ENCODE peak calls at places on chromosomes 3 and 15, in eight cellular contexts. N, F, L, P, G, C, U and I are unnamed samples.

GRCh38 chr3:119257111-119257510 is 16.4 kb upstream of the B4GALT4 start:
- DNase-seq in U (no peak), L (no peak), G (no peak), N (no peak), F (no peak), C (no peak), P (no peak), I (no peak)

GRCh38 chr3:61559108-61559731 is 2.2 kb upstream of the PTPRG start:
- DNase-seq in C (no peak), L (no peak), N (no peak), G (no peak), U (peak), F (no peak), P (no peak), I (no peak)

GRCh38 chr3:152031321-152031720 is 157.9 kb downstream of the SUCNR1 start:
- DNase-seq in G (no peak), C (no peak), P (no peak), N (no peak), F (no peak), U (no peak), L (no peak), I (no peak)

GRCh38 chr3:184240384-184241140 is 8.2 kb downstream of the ALG3 start:
- DNase-seq in L (no peak), C (no peak), U (peak), N (no peak), G (no peak), F (no peak), P (no peak), I (no peak)

GRCh38 chr3:21216598-21216997 is 534.4 kb downstream of the ZNF385D start:
- DNase-seq in N (no peak), C (no peak), G (no peak), L (no peak), U (peak), F (no peak), P (no peak), I (no peak)

GRCh38 chr15:36950371-36950770 is 150.0 kb downstream of the MEIS2 start:
- DNase-seq in L (no peak), N (no peak), F (no peak), P (no peak), U (no peak), C (no peak), G (no peak), I (no peak)

GRCh38 chr15:90358124-90359033 is 6.3 kb downstream of the ZNF774 start:
- DNase-seq in C (no peak), G (no peak), L (no peak), U (no peak), F (no peak), N (no peak), P (no peak), I (no peak)

GRCh38 chr3:187673012-187673411 is 2.8 kb upstream of the SST start:
- DNase-seq in L (no peak), G (no peak), N (no peak), C (no peak), P (no peak), U (peak), F (no peak), I (no peak)

GRCh38 chr3:30098206-30098605 is 508.2 kb upstream of the TGFBR2 start:
- DNase-seq in P (no peak), G (no peak), C (no peak), L (no peak), U (no peak), F (no peak), N (no peak), I (no peak)

GRCh38 chr3:78994174-78995027 is 773.4 kb downstream of the ROBO1 start:
- DNase-seq in F (no peak), G (no peak), U (no peak), P (no peak), C (no peak), N (no peak), L (no peak), I (no peak)

GRCh38 chr15:29924750-29925149 is 102.5 kb upstream of the TJP1 start:
- DNase-seq in P (no peak), C (peak), F (peak), N (no peak), G (no peak), U (peak), L (peak), I (no peak)

GRCh38 chr3:44136421-44136820 is 105.3 kb upstream of the TOPAZ1 start:
- DNase-seq in F (no peak), L (no peak), U (no peak), N (no peak), P (no peak), G (no peak), C (no peak), I (no peak)

GRCh38 chr15:26891448-26891881 is 24.6 kb downstream of the GABRA5 start:
- DNase-seq in U (peak), N (peak), F (no peak), L (peak), P (peak), C (no peak), G (no peak), I (peak)

GRCh38 chr15:29765898-29766537 is 56.2 kb downstream of the TJP1 start:
- DNase-seq in L (no peak), P (peak), F (no peak), G (no peak), N (no peak), C (no peak), U (no peak), I (no peak)

GRCh38 chr3:160157321-160157720 is 67.9 kb upstream of the C3orf80 start:
- DNase-seq in N (no peak), L (no peak), F (no peak), U (no peak), G (no peak), C (no peak), P (no peak), I (no peak)

GRCh38 chr15:66723826-66724731 is 22.0 kb downstream of the SMAD6 start:
- DNase-seq in N (no peak), F (no peak), L (no peak), P (no peak), C (peak), G (no peak), U (peak), I (no peak)

GRCh38 chr3:138941259-138941885 is 5.6 kb downstream of the FOXL2 start:
- DNase-seq in C (peak), L (no peak), G (no peak), U (peak), P (no peak), N (no peak), F (peak), I (no peak)

GRCh38 chr3:172410702-172411477 is 37.4 kb downstream of the GHSR start:
- DNase-seq in G (no peak), C (no peak), P (no peak), F (no peak), U (no peak), L (no peak), N (no peak), I (no peak)

GRCh38 chr3:42741796-42742195 is 31.3 kb downstream of the CCDC13 start:
- DNase-seq in L (no peak), G (no peak), C (no peak), U (no peak), F (no peak), P (no peak), N (peak), I (no peak)

GRCh38 chr3:45225465-45226205 is 452 bp downstream of the TMEM158 start:
- DNase-seq in G (no peak), N (no peak), C (no peak), L (no peak), P (no peak), F (no peak), U (no peak), I (no peak)

GRCh38 chr15:68699881-68700394 is 120.8 kb downstream of the ANP32A start:
- DNase-seq in G (peak), U (no peak), F (no peak), N (no peak), P (no peak), C (no peak), L (no peak), I (no peak)

GRCh38 chr3:9028134-9028533 is 64.9 kb upstream of the RAD18 start:
- DNase-seq in P (peak), C (peak), F (peak), L (peak), N (peak), G (peak), U (peak), I (peak)

GRCh38 chr15:77440378-77440999 is 19.8 kb downstream of the HMG20A start:
- DNase-seq in F (no peak), P (no peak), U (peak), G (no peak), L (no peak), N (no peak), C (no peak), I (no peak)

GRCh38 chr15:33021806-33022389 is 172.6 kb downstream of the FMN1 start:
- DNase-seq in C (peak), U (peak), N (no peak), P (peak), G (no peak), L (no peak), F (no peak), I (no peak)

GRCh38 chr3:111720681-111721380 is 125.7 kb upstream of the ZBED2 start:
- DNase-seq in F (no peak), P (no peak), N (no peak), U (no peak), L (no peak), G (no peak), C (no peak), I (no peak)

GRCh38 chr3:171125010-171125409 is 98.5 kb upstream of the SLC2A2 start:
- DNase-seq in G (no peak), P (no peak), U (peak), F (no peak), L (no peak), C (no peak), N (no peak), I (no peak)

GRCh38 chr3:157201648-157202278 is 41.8 kb upstream of the CCNL1 start:
- DNase-seq in N (no peak), U (peak), F (no peak), G (no peak), P (no peak), C (no peak), L (peak), I (no peak)

GRCh38 chr15:77358545-77359240 is 61.2 kb downstream of the PEAK1 start:
- DNase-seq in G (no peak), F (no peak), U (no peak), N (no peak), L (no peak), P (no peak), C (no peak), I (no peak)

GRCh38 chr3:51943451-51944391 is 1.6 kb downstream of the PARP3 start:
- DNase-seq in C (no peak), G (peak), U (no peak), F (peak), N (peak), L (no peak), P (no peak), I (no peak)

GRCh38 chr3:189304465-189305341 is 132.9 kb downstream of the TPRG1 start:
- DNase-seq in N (no peak), C (no peak), G (no peak), F (no peak), L (no peak), P (no peak), U (no peak), I (no peak)

GRCh38 chr15:77481670-77482069 is 61.0 kb downstream of the HMG20A start:
- DNase-seq in U (peak), L (peak), C (no peak), F (no peak), N (no peak), G (no peak), P (no peak), I (no peak)

GRCh38 chr3:122615303-122615702 is 37.9 kb downstream of the PARP15 start:
- DNase-seq in U (peak), P (no peak), G (no peak), F (no peak), C (no peak), N (no peak), L (peak), I (no peak)

GRCh38 chr3:159191454-159191853 is 389.6 kb downstream of the MFSD1 start:
- DNase-seq in U (peak), P (no peak), F (no peak), G (no peak), N (no peak), C (no peak), L (peak), I (no peak)

GRCh38 chr3:65334045-65334665 is 646.4 kb upstream of the ADAMTS9 start:
- DNase-seq in G (no peak), N (no peak), C (no peak), P (peak), F (no peak), L (peak), U (no peak), I (no peak)

GRCh38 chr15:29324746-29325145 is 55.1 kb upstream of the NSMCE3 start:
- DNase-seq in C (no peak), L (no peak), P (no peak), N (no peak), U (no peak), G (no peak), F (no peak), I (no peak)

GRCh38 chr3:134803051-134803505 is 8.0 kb downstream of the EPHB1 start:
- DNase-seq in N (no peak), U (no peak), G (no peak), P (no peak), C (no peak), F (no peak), L (no peak), I (no peak)

GRCh38 chr3:57680046-57680445 is 12.8 kb downstream of the DENND6A start:
- DNase-seq in L (no peak), U (no peak), F (no peak), N (no peak), C (no peak), P (no peak), G (no peak), I (no peak)

GRCh38 chr3:57681691-57682090 is 11.2 kb downstream of the DENND6A start:
- DNase-seq in C (no peak), F (no peak), L (no peak), N (no peak), G (no peak), P (no peak), U (no peak), I (no peak)

GRCh38 chr3:57683286-57683685 is 9.6 kb downstream of the DENND6A start:
- DNase-seq in F (no peak), G (no peak), U (no peak), N (no peak), L (no peak), P (no peak), C (no peak), I (no peak)

DNA sequence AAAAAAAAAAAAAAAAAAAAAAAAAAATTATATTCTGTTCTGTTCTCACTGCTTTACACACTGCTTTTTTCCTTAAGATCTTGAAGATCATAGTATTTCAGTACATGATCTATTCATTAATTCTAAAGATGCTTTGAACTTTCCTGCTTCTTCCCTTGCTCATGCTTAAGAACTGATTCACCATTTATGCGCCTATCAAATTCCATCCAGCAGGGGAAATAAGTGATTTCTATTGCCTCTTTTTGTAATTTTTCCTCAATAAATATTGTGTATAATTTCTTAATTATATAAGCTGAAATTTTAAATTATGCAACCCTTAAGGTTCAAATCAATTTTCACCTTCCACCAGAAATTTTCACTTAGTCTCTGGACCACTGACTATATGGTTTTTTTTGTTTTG is 10.6 kb downstream of the DENND6A start:
- DNase-seq in C (no peak), N (no peak), G (no peak), L (no peak), F (no peak), P (no peak), U (peak), I (no peak)
- TF ChIP-seq CTCF in C (peak), N (no peak), G (no peak), L (peak), F (no peak), P (no peak), U (peak), I (no peak)

GRCh38 chr3:127342735-127343134 is 54.9 kb upstream of the PRR20G start:
- DNase-seq in U (no peak), F (no peak), N (no peak), G (no peak), P (no peak), L (no peak), C (no peak), I (no peak)
- TF ChIP-seq CTCF in U (no peak), F (no peak), N (no peak), G (no peak), P (no peak), L (no peak), C (peak), I (no peak)

DNA sequence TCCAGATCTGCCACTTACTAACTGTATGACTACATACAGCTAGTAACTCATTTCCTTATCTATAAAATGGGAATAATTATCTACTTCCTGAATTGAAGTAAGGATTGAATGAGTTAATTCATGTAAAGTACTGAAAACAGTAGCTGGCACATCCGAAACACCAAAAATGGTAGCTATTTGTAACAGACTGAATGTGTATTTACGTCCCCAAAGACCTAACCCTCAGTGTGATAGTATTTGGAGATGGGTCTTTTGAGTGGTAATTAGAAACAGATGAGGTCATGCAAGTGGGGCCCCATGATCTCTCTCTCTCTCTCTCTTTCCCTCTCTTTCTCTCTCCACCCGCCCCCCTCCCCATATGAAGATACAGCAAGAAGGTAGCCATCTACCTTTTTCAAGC is 146.2 kb downstream of the PLCH1 start:
- DNase-seq in C (no peak), N (no peak), L (no peak), U (no peak), G (no peak), P (no peak), F (no peak), I (no peak)
- TF ChIP-seq CTCF in C (no peak), N (no peak), L (no peak), U (no peak), G (no peak), P (no peak), F (no peak), I (no peak)

GRCh38 chr3:66416556-66417304 is 84.1 kb downstream of the LRIG1 start:
- DNase-seq in C (no peak), N (no peak), F (no peak), G (no peak), U (no peak), P (no peak), L (no peak), I (no peak)

GRCh38 chr3:66414846-66415245 is 86.0 kb downstream of the LRIG1 start:
- DNase-seq in P (no peak), N (no peak), U (no peak), F (no peak), G (no peak), C (no peak), L (no peak), I (no peak)

GRCh38 chr3:66419053-66419440 is 81.8 kb downstream of the LRIG1 start:
- DNase-seq in N (no peak), P (no peak), U (no peak), F (no peak), C (no peak), G (no peak), L (no peak), I (no peak)

GRCh38 chr3:66415867-66416428 is 84.9 kb downstream of the LRIG1 start:
- DNase-seq in P (no peak), L (no peak), C (no peak), U (no peak), F (no peak), N (no peak), G (no peak), I (no peak)

GRCh38 chr3:66418432-66419052 is 82.3 kb downstream of the LRIG1 start:
- DNase-seq in L (no peak), U (no peak), F (peak), C (no peak), P (no peak), N (no peak), G (peak), I (no peak)
- TF ChIP-seq CTCF in L (no peak), U (no peak), F (peak), C (no peak), P (no peak), N (no peak), G (no peak), I (no peak)

DNA sequence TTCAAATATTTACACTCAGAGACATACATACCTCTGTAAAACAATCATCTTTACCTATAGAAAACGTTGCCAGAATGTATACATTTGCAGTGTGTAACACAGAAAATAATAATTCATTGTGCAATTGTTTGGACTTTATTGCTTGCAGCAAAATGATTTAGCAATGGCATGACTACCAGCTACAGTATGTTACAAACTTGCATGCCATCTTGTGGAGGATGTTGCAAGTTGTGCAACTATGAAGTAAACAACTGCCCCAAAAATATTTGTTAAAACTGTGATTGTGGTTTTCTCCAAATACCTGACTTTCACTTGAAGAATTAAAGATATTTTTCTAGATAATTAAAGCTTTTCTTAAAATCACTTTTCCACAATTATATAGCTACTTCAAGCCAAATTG is 27.1 kb upstream of the C3orf49 start:
- DNase-seq in F (no peak), U (peak), L (peak), C (no peak), N (no peak), G (no peak), P (no peak), I (no peak)
- TF ChIP-seq CTCF in F (peak), U (peak), L (peak), C (peak), N (no peak), G (no peak), P (peak), I (no peak)

GRCh38 chr15:94070341-94071275 is 160.8 kb upstream of the MCTP2 start:
- DNase-seq in P (no peak), U (peak), F (no peak), L (no peak), C (no peak), N (no peak), G (peak), I (no peak)
- TF ChIP-seq CTCF in P (no peak), U (peak), F (no peak), L (no peak), C (no peak), N (no peak), G (no peak), I (no peak)

GRCh38 chr3:148880681-148881080 is 15.6 kb downstream of the CPA3 start:
- DNase-seq in G (no peak), L (no peak), P (no peak), U (no peak), C (no peak), F (no peak), N (no peak), I (no peak)
- TF ChIP-seq CTCF in G (no peak), L (peak), P (no peak), U (peak), C (no peak), F (no peak), N (no peak), I (no peak)

DNA sequence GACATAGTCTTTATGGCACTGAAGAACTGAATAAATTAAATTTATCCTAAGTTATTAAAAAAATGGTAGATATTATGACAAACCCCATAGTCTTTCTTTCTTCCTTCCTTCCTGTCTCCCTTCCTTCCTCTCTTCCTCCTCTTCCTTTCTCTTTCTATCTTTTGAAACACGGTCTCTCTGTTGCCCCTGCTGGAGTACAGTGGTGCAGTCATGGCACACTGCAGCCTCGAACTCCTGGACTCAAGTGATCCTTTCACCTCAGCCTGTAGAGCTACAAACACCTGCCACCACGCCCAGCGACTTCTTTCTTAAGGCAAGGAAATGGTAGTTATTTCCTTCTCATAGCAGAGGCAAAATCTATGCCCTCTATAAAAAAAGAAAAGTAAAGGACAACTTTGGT is 354.6 kb downstream of the GAP43 start:
- DNase-seq in U (no peak), L (no peak), F (no peak), P (no peak), C (no peak), G (no peak), N (no peak), I (no peak)
- TF ChIP-seq CTCF in U (no peak), L (peak), F (no peak), P (no peak), C (peak), G (no peak), N (no peak), I (no peak)

GRCh38 chr15:76185716-76186115 is 125.6 kb downstream of the ETFA start:
- DNase-seq in N (no peak), L (no peak), G (no peak), P (no peak), F (no peak), C (peak), U (peak), I (no peak)
- TF ChIP-seq CTCF in N (no peak), L (peak), G (no peak), P (no peak), F (peak), C (peak), U (peak), I (no peak)